ENCODE peak calls at places on chromosomes 11 and 22, in seven cellular contexts. P is fibroblast of lung; S is psoas muscle; A is Peyer's patch; M is CD4-positive, alpha-beta T cell; G is NB4; H is neural crest cell. X is an unnamed sample.

GRCh38 chr11:70064011-70064725 is 13.9 kb upstream of the ANO1 start:
- DNase-seq in P (no peak), S (no peak), A (peak), M (no peak), G (no peak), H (no peak), X (no peak)

GRCh38 chr22:36327922-36328551 is 59.7 kb downstream of the MYH9 start:
- DNase-seq in P (peak), S (no peak), A (no peak), M (no peak), G (no peak), H (no peak), X (no peak)

GRCh38 chr11:68692115-68692514 is 7.8 kb downstream of the GAL start:
- DNase-seq in P (no peak), S (no peak), A (peak), M (no peak), G (no peak), H (no peak), X (no peak)

GRCh38 chr11:94912806-94913205 is 60.5 kb downstream of the CWC15 start:
- DNase-seq in P (no peak), S (no peak), A (no peak), M (no peak), G (no peak), H (no peak), X (no peak)

GRCh38 chr22:46791201-46791731 is 28.8 kb downstream of the TBC1D22A start:
- DNase-seq in P (peak), S (peak), A (peak), M (peak), G (peak), H (no peak), X (peak)

GRCh38 chr11:58513747-58514367 is 6.0 kb upstream of the OR5B21 start:
- DNase-seq in P (peak), S (no peak), A (peak), M (no peak), G (peak), H (peak), X (peak)

GRCh38 chr11:24372491-24372890 is 124.4 kb upstream of the LUZP2 start:
- DNase-seq in P (no peak), S (no peak), A (no peak), M (no peak), G (no peak), H (no peak), X (no peak)

GRCh38 chr11:5688482-5688881 is 1.1 kb upstream of the TRIM22 start:
- DNase-seq in P (no peak), S (no peak), A (no peak), M (no peak), G (no peak), H (no peak), X (no peak)

GRCh38 chr22:20746466-20747189 is 27.3 kb upstream of the SERPIND1 start:
- DNase-seq in P (no peak), S (no peak), A (no peak), M (no peak), G (no peak), H (no peak), X (no peak)

GRCh38 chr11:94866936-94867795 is 99.0 kb downstream of the AMOTL1 start:
- DNase-seq in P (no peak), S (no peak), A (no peak), M (no peak), G (no peak), H (no peak), X (no peak)

GRCh38 chr11:132028380-132029240 is 658.2 kb downstream of the NTM start:
- DNase-seq in P (no peak), S (peak), A (peak), M (no peak), G (peak), H (peak), X (peak)

GRCh38 chr22:37657590-37658132 is 862 bp upstream of the PDXP start:
- DNase-seq in P (no peak), S (no peak), A (no peak), M (no peak), G (peak), H (no peak), X (peak)

GRCh38 chr11:83249972-83250593 is 36.1 kb downstream of the CCDC90B start:
- DNase-seq in P (peak), S (no peak), A (no peak), M (no peak), G (peak), H (no peak), X (peak)

GRCh38 chr22:48391171-48391711 is 1436.4 kb downstream of the BRD1 start:
- DNase-seq in P (no peak), S (no peak), A (peak), M (no peak), G (no peak), H (no peak), X (no peak)

GRCh38 chr11:34223021-34223813 is 117.8 kb downstream of the NAT10 start:
- DNase-seq in P (peak), S (peak), A (peak), M (no peak), G (peak), H (no peak), X (no peak)

GRCh38 chr11:115466122-115466521 is 38.1 kb downstream of the CADM1 start:
- DNase-seq in P (no peak), S (no peak), A (no peak), M (no peak), G (no peak), H (no peak), X (no peak)

GRCh38 chr11:64364911-64365310 is 5.9 kb downstream of the RPS6KA4 start:
- DNase-seq in P (no peak), S (no peak), A (no peak), M (no peak), G (no peak), H (no peak), X (no peak)

GRCh38 chr22:32052259-32052658 is 9.2 kb downstream of the SLC5A1 start:
- DNase-seq in P (no peak), S (no peak), A (peak), M (no peak), G (no peak), H (no peak), X (no peak)

GRCh38 chr11:35372565-35373283 is 46.6 kb downstream of the SLC1A2 start:
- DNase-seq in P (no peak), S (no peak), A (no peak), M (no peak), G (no peak), H (no peak), X (no peak)

GRCh38 chr11:35376613-35377012 is 42.7 kb downstream of the SLC1A2 start:
- DNase-seq in P (peak), S (no peak), A (no peak), M (no peak), G (no peak), H (no peak), X (no peak)

GRCh38 chr11:35375332-35376125 is 43.8 kb downstream of the SLC1A2 start:
- DNase-seq in P (no peak), S (no peak), A (no peak), M (no peak), G (no peak), H (no peak), X (no peak)

GRCh38 chr11:35377262-35377661 is 42.1 kb downstream of the SLC1A2 start:
- DNase-seq in P (no peak), S (no peak), A (no peak), M (no peak), G (no peak), H (no peak), X (no peak)

DNA sequence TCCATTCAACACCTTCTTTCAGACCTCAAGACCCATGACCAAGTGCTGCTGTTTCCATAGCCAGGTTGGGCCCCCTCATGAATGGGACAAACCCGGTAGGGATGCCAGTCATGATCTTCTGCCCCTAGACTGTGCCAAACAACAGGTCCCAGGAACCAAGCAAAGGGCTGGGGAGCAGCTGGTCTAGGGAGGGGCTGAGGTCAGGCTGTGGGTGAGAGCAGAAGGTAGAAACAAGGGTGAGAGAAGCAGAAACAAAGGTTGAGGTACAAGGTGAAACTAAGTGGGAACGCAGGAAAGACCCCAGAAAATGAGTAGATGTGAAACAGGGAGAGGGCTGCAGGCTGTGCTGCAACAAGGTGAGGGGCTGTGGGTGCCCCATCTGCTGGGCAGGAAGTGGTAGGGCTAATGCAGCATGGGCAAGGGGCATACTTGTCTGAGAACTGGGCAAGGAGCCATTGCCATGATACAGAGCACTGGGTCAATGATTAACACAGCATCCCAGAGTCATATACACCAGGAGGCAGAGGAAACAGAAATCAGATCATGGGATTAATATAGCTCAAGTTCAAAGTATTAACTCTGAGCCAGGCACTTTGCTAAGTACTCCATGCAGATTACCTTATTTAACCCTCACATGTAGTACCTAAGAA is 45.9 kb downstream of the SLC1A2 start:
- DNase-seq in P (no peak), S (no peak), A (peak), M (no peak), G (no peak), H (no peak), X (no peak)
- TF ChIP-seq CTCF in P (no peak), S (no peak), A (peak), M (no peak), G (no peak), H (no peak), X (no peak)

DNA sequence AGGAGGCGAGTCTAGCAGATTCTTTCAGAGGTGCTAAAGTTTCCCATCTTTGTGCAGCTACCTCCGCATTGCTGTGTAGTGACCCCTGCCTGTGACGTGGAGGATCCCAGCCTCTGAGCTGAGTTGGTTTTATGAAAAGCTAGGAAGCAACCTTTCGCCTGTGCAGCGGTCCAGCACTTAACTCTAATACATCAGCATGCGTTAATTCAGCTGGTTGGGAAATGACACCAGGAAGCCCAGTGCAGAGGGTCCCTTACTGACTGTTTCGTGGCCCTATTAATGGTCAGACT is 8.9 kb upstream of the SAMM50 start:
- DNase-seq in P (no peak), S (no peak), A (no peak), M (no peak), G (peak), H (no peak), X (no peak)
- TF ChIP-seq CTCF in P (no peak), S (no peak), A (no peak), M (no peak), G (peak), H (no peak), X (no peak)

DNA sequence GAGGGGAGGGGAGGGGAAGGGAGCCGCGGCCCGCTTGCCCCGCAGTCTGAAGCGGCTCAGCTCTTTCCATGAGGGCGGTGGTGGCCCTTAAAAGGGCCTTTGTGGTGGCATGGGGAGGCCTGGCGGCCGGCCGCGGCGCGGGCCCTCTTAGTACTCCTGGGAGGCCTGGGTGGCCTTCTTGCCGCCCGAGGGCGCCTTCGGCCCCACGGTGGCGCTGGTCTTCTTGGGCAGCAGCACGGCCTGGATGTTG is 6.9 kb downstream of the DPAGT1 start:
- DNase-seq in P (peak), S (peak), A (peak), M (no peak), G (peak), H (no peak), X (peak)
- TF ChIP-seq CTCF in P (peak), S (peak), A (peak), M (peak), G (peak), H (peak), X (peak)

GRCh38 chr22:38964306-38964705 is 6.9 kb downstream of the APOBEC3A start:
- DNase-seq in P (no peak), S (no peak), A (no peak), M (no peak), G (no peak), H (no peak), X (no peak)

GRCh38 chr22:38964989-38965388 is 7.6 kb downstream of the APOBEC3A start:
- DNase-seq in P (no peak), S (no peak), A (no peak), M (no peak), G (no peak), H (no peak), X (no peak)

GRCh38 chr22:38966379-38966700 is 8.9 kb downstream of the APOBEC3A start:
- DNase-seq in P (no peak), S (no peak), A (no peak), M (no peak), G (no peak), H (no peak), X (no peak)

GRCh38 chr22:38966942-38967341 is 9.5 kb downstream of the APOBEC3A start:
- DNase-seq in P (no peak), S (no peak), A (no peak), M (no peak), G (no peak), H (no peak), X (no peak)

DNA sequence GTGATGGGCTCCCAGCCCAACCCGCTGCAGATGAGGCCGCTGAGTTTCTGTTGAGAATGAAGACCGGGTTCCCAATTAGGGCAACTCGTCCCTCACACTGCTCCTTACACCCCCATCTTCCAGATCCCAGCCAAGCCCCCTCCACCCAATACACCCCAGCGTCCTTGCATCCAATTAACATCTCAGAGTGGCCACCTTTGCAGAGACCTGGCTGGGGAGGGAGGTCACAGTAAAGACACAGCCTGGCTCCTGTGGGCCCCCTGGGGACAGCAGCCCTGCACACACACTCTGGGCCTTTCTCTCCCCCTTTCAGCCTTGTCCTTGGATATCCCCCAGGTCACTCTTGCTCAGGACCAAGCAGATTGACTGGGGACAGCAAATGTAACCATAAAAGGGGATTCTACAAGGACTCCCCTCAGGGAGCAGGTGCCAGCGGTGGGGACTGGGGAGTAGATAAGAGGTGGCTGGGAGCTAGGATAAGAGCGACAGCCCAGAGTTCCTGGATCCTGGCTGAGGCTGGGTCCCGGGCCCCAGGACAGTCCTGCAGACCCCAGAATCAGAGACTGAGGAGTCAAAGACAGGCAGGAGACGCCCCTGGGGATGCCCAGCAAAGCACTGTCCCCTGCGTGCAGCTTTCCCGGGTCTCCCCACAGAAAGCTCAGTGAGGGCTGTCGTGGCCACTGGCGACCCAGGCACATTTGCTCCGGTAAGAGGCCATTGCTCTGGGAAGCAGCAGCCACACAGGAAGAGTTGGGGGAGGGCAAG is 8.4 kb downstream of the APOBEC3A start:
- DNase-seq in P (no peak), S (no peak), A (no peak), M (no peak), G (no peak), H (no peak), X (no peak)
- TF ChIP-seq CTCF in P (no peak), S (no peak), A (no peak), M (no peak), G (no peak), H (no peak), X (no peak)

GRCh38 chr22:45262195-45262930 is 21.7 kb upstream of the KIAA0930 start:
- DNase-seq in P (no peak), S (no peak), A (no peak), M (no peak), G (peak), H (no peak), X (no peak)

GRCh38 chr22:45265546-45265945 is 19.2 kb upstream of the UPK3A start:
- DNase-seq in P (peak), S (no peak), A (no peak), M (no peak), G (peak), H (no peak), X (no peak)

GRCh38 chr22:45263790-45264269 is 20.9 kb upstream of the UPK3A start:
- DNase-seq in P (peak), S (peak), A (peak), M (no peak), G (peak), H (peak), X (peak)

GRCh38 chr22:45261407-45262088 is 20.9 kb upstream of the KIAA0930 start:
- DNase-seq in P (no peak), S (no peak), A (peak), M (no peak), G (no peak), H (no peak), X (no peak)

GRCh38 chr22:45262931-45263789 is 21.6 kb upstream of the UPK3A start:
- DNase-seq in P (no peak), S (peak), A (peak), M (no peak), G (peak), H (no peak), X (peak)
- TF ChIP-seq CTCF in P (no peak), S (no peak), A (no peak), M (no peak), G (no peak), H (no peak), X (no peak)

DNA sequence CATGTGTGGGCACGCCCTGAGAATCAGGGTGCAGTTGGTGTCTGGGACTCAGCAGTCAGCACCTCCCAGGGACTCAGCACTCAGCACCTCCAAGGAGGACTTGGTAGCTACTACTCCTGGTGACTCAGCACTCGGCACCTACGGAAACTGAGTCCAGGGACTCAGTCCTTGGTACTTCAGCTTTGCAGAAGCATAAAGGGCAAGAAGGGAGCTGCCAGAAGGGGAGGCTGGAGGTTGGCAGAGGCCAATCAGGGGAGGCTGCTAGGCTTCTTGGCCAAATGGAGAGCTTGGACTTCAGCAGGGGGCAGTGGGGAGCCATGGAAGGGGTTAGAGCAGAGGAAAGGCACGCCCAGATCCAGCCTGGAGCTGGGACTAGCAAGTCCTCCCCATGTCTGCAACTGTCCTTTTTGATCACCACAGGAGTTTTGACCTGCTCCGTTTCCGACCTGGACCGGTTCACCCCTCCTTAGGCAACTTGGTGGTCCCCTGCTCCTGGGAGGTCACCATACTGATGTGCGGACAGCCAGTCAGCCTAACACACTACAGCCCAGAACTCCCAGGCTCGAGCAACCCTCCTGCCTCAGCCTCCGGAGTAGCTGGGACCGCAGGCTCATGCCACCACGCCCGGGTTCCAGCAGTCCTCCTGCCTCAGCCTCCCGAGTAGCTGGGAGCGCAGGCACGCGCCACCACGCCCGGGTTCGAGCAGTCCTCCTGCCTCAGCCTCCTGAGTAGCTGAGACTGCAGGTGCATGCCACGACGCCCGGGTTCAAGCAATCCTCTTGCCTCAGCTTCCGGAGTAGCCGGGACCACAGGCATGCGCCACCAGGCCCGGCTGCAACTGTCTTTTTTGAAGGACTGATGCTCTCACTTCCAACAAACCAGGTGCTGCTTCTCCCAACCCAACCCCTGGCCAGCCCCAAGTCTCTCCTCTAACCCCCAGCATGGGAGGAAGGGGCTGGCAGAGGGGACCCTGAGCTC is 1.5 kb downstream of the ANO9 start:
- DNase-seq in P (no peak), S (no peak), A (peak), M (no peak), G (peak), H (no peak), X (peak)
- TF ChIP-seq CTCF in P (peak), S (no peak), A (peak), M (no peak), G (peak), H (no peak), X (peak)

DNA sequence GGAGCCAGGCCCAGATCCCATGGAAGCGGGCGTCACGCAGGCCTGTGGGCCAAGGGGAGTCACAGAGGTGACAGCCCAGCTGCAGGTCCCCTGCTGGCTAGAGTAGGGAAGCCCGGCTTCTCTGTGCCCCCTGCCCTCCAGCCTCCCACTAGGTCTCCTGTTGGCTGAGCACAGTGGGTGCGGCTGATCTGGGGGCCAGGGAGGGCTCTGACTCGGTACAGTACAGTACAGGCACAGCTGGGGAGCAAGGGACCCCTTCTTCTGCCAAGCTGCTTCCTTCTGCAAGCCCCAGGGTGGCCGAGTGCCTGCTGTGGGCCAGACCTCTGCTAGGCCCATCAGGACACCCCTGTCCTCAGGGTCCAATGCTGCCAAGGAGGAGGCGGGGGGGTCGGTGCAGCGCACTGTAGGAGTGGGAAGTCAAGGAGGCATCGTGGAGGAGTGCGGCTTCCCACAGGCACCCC is 10.1 kb downstream of the SUSD2 start:
- DNase-seq in P (no peak), S (no peak), A (no peak), M (no peak), G (no peak), H (no peak), X (no peak)
- TF ChIP-seq CTCF in P (no peak), S (no peak), A (no peak), M (no peak), G (peak), H (no peak), X (no peak)